ENCODE peak calls at places on chromosomes 4 and X, in seven cellular contexts. M, O, B, Y, W, G and H are unnamed samples.

GRCh38 chrX:111216293-111216801 is 53.9 kb downstream of the CAPN6 start:
- DNase-seq in G (no peak), W (no peak), Y (no peak), M (no peak), B (no peak), O (no peak), H (no peak)

GRCh38 chr4:166435449-166435848 is 562.4 kb downstream of the TLL1 start:
- DNase-seq in B (peak), W (no peak), G (no peak), M (no peak), Y (peak), O (no peak), H (no peak)

GRCh38 chr4:166198921-166199320 is 325.9 kb downstream of the TLL1 start:
- DNase-seq in O (no peak), B (no peak), Y (no peak), W (no peak), M (no peak), G (no peak), H (no peak)

GRCh38 chrX:72532371-72532770 is 40.3 kb downstream of the HDAC8 start:
- DNase-seq in G (no peak), M (no peak), W (no peak), Y (peak), O (no peak), B (no peak), H (no peak)

GRCh38 chr4:121238461-121238860 is 74.3 kb upstream of the TNIP3 start:
- DNase-seq in B (no peak), Y (no peak), W (no peak), M (no peak), O (no peak), G (no peak), H (no peak)

GRCh38 chr4:99679204-99679603 is 21.6 kb upstream of the C4orf54 start:
- DNase-seq in M (no peak), W (no peak), O (peak), Y (no peak), B (no peak), G (no peak), H (peak)

GRCh38 chrX:13750204-13750603 is 15.7 kb downstream of the OFD1 start:
- DNase-seq in G (no peak), Y (peak), M (peak), W (no peak), B (peak), O (peak), H (peak)

GRCh38 chr4:140826701-140827027 is 70.5 kb upstream of the TBC1D9 start:
- DNase-seq in M (no peak), G (no peak), W (no peak), O (no peak), B (no peak), Y (no peak), H (no peak)

GRCh38 chr4:187070740-187071139 is 347.1 kb upstream of the FAT1 start:
- DNase-seq in G (no peak), O (no peak), W (no peak), Y (no peak), B (no peak), M (no peak), H (no peak)

GRCh38 chrX:131747173-131747572 is 203.3 kb downstream of the OR13H1 start:
- DNase-seq in B (peak), Y (no peak), W (peak), G (no peak), O (no peak), M (no peak), H (no peak)

GRCh38 chrX:926070-926469 is 286.4 kb downstream of the CRLF2 start:
- DNase-seq in O (no peak), G (peak), Y (no peak), M (no peak), W (no peak), B (no peak), H (no peak)

GRCh38 chrX:77415161-77415560 is 32.0 kb upstream of the FGF16 start:
- DNase-seq in M (peak), O (no peak), W (no peak), Y (peak), G (no peak), B (no peak), H (no peak)

GRCh38 chr4:84279678-84280077 is 219.4 kb downstream of the NKX6-1 start:
- DNase-seq in W (no peak), M (no peak), Y (no peak), G (no peak), B (peak), O (no peak), H (no peak)

GRCh38 chr4:80393246-80393969 is 57.9 kb downstream of the CFAP299 start:
- DNase-seq in B (no peak), G (no peak), Y (peak), O (no peak), W (no peak), M (no peak), H (no peak)

GRCh38 chrX:14028473-14028872 is 1.2 kb downstream of the GEMIN8 start:
- DNase-seq in B (no peak), Y (no peak), M (no peak), W (no peak), G (no peak), O (no peak), H (no peak)

GRCh38 chr4:4462970-4463369 is 76.1 kb downstream of the NSG1 start:
- DNase-seq in W (no peak), B (no peak), G (no peak), O (no peak), M (no peak), Y (peak), H (no peak)

GRCh38 chr4:77797239-77797638 is 21.9 kb downstream of the CNOT6L start:
- DNase-seq in M (no peak), G (no peak), Y (peak), W (no peak), B (peak), O (no peak), H (no peak)

GRCh38 chr4:121939690-121940089 is 12.2 kb downstream of the TRPC3 start:
- DNase-seq in B (no peak), O (peak), Y (no peak), M (no peak), W (no peak), G (no peak), H (no peak)

GRCh38 chrX:151981129-151981528 is 6.7 kb upstream of the GABRE start:
- DNase-seq in W (no peak), M (no peak), Y (peak), B (peak), O (no peak), G (no peak), H (no peak)

GRCh38 chr4:188904617-188905016 is 765.4 kb downstream of the TRIML1 start:
- DNase-seq in Y (no peak), W (no peak), O (no peak), M (no peak), G (no peak), B (no peak), H (no peak)

GRCh38 chrX:149718757-149719156 is 6.9 kb downstream of the MAGEA11 start:
- DNase-seq in O (no peak), M (no peak), B (no peak), Y (no peak), W (no peak), G (no peak), H (no peak)

GRCh38 chr4:19455196-19455595 is 796.5 kb upstream of the SLIT2 start:
- DNase-seq in M (no peak), O (no peak), B (no peak), W (no peak), G (no peak), Y (no peak), H (no peak)

GRCh38 chr4:96247096-96247495 is 407.2 kb downstream of the PDHA2 start:
- DNase-seq in W (no peak), B (no peak), G (no peak), O (no peak), M (no peak), Y (no peak), H (no peak)

GRCh38 chrX:72021975-72022374 is 109.7 kb downstream of the RTL5 start:
- DNase-seq in B (peak), W (no peak), O (no peak), M (peak), G (no peak), Y (no peak), H (no peak)

GRCh38 chrX:46838482-46838857 is 1.6 kb downstream of the RP2 start:
- DNase-seq in Y (no peak), O (no peak), B (no peak), M (no peak), W (no peak), G (no peak), H (no peak)

DNA sequence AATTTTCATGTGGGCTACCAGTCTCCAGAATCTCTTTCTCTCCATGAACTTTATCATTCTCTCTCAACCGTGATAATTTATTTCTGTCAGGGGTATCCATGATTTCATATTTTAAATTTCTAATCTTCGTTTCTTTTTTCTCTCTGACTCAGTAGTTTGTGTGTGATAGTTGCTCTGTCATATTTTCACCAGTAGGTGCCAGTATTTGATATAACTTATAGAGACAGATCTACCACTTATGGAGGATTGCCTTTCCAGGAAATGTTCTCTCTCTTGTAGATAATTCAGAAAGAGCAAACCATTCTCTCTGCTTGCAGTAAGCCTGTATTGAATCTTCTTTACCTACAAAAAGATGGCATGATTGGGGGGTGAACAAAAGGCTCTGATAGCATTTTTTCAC is 79.3 kb upstream of the DYNLT3 start:
- DNase-seq in M (peak), G (no peak), Y (peak), O (peak), W (no peak), B (peak), H (no peak)
- TF ChIP-seq CTCF in M (peak), G (peak), Y (peak), O (peak), W (peak), B (peak), H (no peak)

GRCh38 chr4:163697121-163697520 is 202.6 kb downstream of the TMA16 start:
- DNase-seq in O (no peak), Y (no peak), M (no peak), G (no peak), B (peak), W (no peak), H (no peak)

GRCh38 chr4:163693776-163694175 is 199.3 kb downstream of the TMA16 start:
- DNase-seq in G (no peak), B (peak), M (no peak), Y (peak), W (no peak), O (no peak), H (no peak)

GRCh38 chr4:163693211-163693610 is 198.7 kb downstream of the TMA16 start:
- DNase-seq in W (no peak), Y (peak), G (no peak), O (no peak), M (no peak), B (no peak), H (no peak)

GRCh38 chr4:163688856-163689255 is 194.4 kb downstream of the TMA16 start:
- DNase-seq in M (no peak), B (no peak), W (no peak), Y (no peak), O (no peak), G (no peak), H (no peak)

GRCh38 chr4:163694385-163694784 is 199.9 kb downstream of the TMA16 start:
- DNase-seq in Y (peak), B (no peak), G (no peak), W (no peak), O (no peak), M (no peak), H (no peak)
- TF ChIP-seq CTCF in Y (no peak), B (no peak), G (no peak), W (no peak), O (no peak), M (no peak), H (no peak)

GRCh38 chrX:103488332-103488731 is 31.0 kb downstream of the RAB40A start:
- DNase-seq in O (no peak), W (no peak), B (peak), G (no peak), Y (peak), M (peak), H (no peak)
- TF ChIP-seq CTCF in O (peak), W (peak), B (peak), G (no peak), Y (peak), M (peak), H (no peak)

GRCh38 chr4:67549123-67549522 is 3.8 kb upstream of the CENPC start:
- DNase-seq in O (no peak), B (peak), G (no peak), Y (peak), M (peak), W (no peak), H (no peak)
- TF ChIP-seq CTCF in O (peak), B (peak), G (no peak), Y (peak), M (no peak), W (no peak), H (no peak)

DNA sequence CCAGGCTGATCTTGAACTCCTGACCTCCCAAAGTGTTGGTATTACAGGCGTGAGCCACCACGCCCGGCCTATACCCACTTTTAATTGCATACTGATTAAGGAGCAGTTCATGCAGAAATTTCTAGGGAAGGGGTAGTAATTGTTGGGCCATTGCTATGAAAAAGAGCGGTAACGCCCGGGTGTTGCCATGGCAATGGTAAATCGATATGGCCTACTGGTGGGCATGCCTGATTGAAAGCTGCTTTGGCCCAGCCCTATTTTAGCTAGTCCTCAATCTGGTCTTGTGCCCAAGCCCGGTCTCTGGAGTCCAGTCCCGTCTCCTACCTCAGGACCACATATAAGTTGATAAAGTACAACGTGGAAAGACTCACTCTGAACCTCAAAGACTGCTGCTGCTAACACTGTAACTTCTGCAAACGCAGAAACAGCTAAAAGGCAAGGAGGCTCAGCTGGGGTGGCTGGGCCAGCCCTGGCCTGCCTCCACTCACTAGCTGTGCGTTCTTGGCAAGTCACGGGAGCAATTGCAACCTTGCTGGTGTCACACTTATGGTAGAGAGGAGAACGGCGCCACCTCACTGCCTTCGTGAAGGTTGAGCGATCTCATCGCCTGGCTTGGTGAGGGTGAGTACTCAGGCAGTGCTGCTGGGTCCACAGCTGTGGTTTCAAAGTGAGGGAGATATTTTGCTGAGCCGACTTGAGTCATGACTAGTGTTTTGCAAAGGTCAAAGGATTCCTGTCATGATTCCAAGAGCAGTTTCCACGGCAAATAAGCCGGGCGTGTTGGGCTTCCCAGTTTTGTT is 57.0 kb upstream of the GRPEL1 start:
- DNase-seq in G (peak), M (peak), O (peak), W (peak), Y (peak), B (peak), H (no peak)
- TF ChIP-seq CTCF in G (no peak), M (no peak), O (no peak), W (no peak), Y (no peak), B (no peak), H (no peak)

GRCh38 chr4:139556735-139557505 is 901 bp upstream of the SETD7 start:
- DNase-seq in W (peak), O (peak), M (peak), B (peak), G (peak), Y (peak), H (peak)
- TF ChIP-seq CTCF in W (no peak), O (peak), M (no peak), B (no peak), G (no peak), Y (no peak), H (no peak)

GRCh38 chr4:183540498-183540953 is 35.7 kb downstream of the ING2 start:
- DNase-seq in O (no peak), W (no peak), B (no peak), G (no peak), M (no peak), Y (no peak), H (no peak)

GRCh38 chr4:183544109-183544508 is 39.3 kb downstream of the ING2 start:
- DNase-seq in Y (peak), W (no peak), B (no peak), O (no peak), G (no peak), M (no peak), H (no peak)

GRCh38 chr4:183546376-183546775 is 41.5 kb downstream of the ING2 start:
- DNase-seq in Y (no peak), O (no peak), G (no peak), M (no peak), B (no peak), W (no peak), H (no peak)

DNA sequence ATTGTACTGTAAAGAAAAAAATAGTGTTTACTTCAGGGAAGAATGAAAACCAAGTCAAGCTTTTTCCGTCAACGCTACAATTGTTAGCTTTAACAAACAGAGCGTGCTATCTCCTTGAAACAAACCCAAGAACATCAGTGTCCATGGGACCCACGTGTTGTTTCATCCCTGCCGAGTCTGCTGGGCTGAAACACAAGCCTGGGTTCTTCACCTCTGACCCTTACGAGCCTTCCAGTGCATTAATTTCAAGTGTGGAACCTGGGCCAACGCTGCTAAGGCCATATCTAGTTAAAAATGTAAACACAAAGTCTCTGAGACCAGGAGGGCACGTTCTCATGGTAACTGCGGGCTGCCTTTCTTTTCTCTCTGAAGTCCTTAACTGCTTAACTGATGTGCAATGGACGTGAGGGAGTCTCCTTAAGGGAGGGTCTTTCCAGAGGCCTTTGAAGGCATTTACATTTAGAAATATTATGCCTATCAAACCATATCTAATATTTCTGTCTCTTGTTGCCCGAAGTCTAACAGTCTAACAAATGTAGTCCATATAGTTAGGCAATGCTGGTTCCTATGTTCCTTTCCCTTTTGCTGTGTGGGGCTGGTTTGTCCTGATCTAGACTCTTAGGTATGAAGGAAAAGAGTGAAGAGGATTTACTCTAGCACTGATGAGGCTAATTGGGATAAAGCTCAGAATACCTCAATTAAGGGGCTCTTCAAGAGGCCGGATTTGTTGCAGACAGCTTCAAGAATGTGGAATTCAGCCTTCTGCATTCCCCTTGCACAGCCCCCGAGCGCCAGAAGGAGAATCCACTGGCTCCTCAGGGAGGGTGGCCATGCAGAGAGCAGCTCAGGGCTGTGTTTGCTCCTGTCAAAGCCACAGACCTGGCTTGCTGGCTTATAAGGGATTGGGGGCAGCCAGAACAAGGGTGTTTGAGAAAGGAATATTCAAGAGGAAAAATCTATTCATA is 36.5 kb downstream of the ING2 start:
- DNase-seq in B (no peak), W (no peak), G (no peak), O (peak), M (no peak), Y (no peak), H (no peak)
- TF ChIP-seq CTCF in B (no peak), W (no peak), G (no peak), O (no peak), M (no peak), Y (no peak), H (no peak)

GRCh38 chr4:74369860-74370259 is 4.9 kb downstream of the EREG start:
- DNase-seq in B (no peak), M (no peak), Y (no peak), O (no peak), G (no peak), W (no peak), H (no peak)

GRCh38 chr4:74367656-74368055 is 2.7 kb downstream of the EREG start:
- DNase-seq in W (no peak), M (no peak), G (no peak), B (no peak), Y (no peak), O (no peak), H (no peak)

GRCh38 chr4:74374561-74375327 is 9.8 kb downstream of the EREG start:
- DNase-seq in G (no peak), B (peak), O (no peak), W (peak), M (peak), Y (peak), H (peak)

GRCh38 chr4:74374128-74374527 is 9.2 kb downstream of the EREG start:
- DNase-seq in W (no peak), O (no peak), B (no peak), Y (no peak), M (no peak), G (no peak), H (no peak)

GRCh38 chr4:74370912-74371311 is 6.0 kb downstream of the EREG start:
- DNase-seq in B (peak), Y (peak), O (peak), W (no peak), M (peak), G (no peak), H (no peak)
- TF ChIP-seq CTCF in B (peak), Y (peak), O (peak), W (peak), M (peak), G (peak), H (peak)

GRCh38 chr4:118346495-118346894 is 6.3 kb downstream of the PRSS12 start:
- DNase-seq in M (no peak), Y (no peak), G (no peak), O (no peak), B (no peak), W (no peak), H (no peak)
- TF ChIP-seq CTCF in M (no peak), Y (no peak), G (no peak), O (no peak), B (no peak), W (no peak), H (no peak)

GRCh38 chrX:135477576-135477975 is 42.9 kb upstream of the INTS6L start:
- DNase-seq in B (peak), W (no peak), O (peak), Y (peak), M (peak), G (no peak), H (peak)
- TF ChIP-seq CTCF in B (peak), W (no peak), O (peak), Y (peak), M (peak), G (no peak), H (no peak)